ENCODE peak calls at places on chromosomes 2 and 18, in eight cellular contexts. Z, A, O, U, G, V, H and N are unnamed samples.

GRCh38 chr2:74429487-74430451 is 8.2 kb downstream of the WDR54 start:
- DNase-seq in V (no peak), G (no peak), O (no peak), Z (no peak), H (no peak), U (no peak), A (no peak), N (no peak)

GRCh38 chr2:57181315-57182038 is 865.1 kb upstream of the VRK2 start:
- DNase-seq in A (peak; percentile 60), Z (no peak), U (no peak), G (no peak), O (no peak), H (no peak), V (no peak), N (no peak)

GRCh38 chr2:907706-908105 is 42.9 kb upstream of the SNTG2 start:
- DNase-seq in A (no peak), H (no peak), O (no peak), U (no peak), V (no peak), G (no peak), Z (no peak), N (no peak)

GRCh38 chr18:35122586-35123224 is 81.5 kb downstream of the MAPRE2 start:
- DNase-seq in H (no peak), V (no peak), A (no peak), Z (peak; percentile 49), U (no peak), G (no peak), O (no peak), N (no peak)

GRCh38 chr2:219207884-219208740 is 1.5 kb downstream of the ZFAND2B start:
- DNase-seq in A (peak; percentile 56), Z (no peak), G (no peak), O (peak; percentile 58), H (no peak), V (no peak), U (no peak), N (no peak)

GRCh38 chr2:46460241-46460921 is 19.0 kb upstream of the TMEM247 start:
- DNase-seq in Z (no peak), H (no peak), A (no peak), G (peak; percentile 79), V (no peak), O (peak; percentile 20), U (no peak), N (no peak)

GRCh38 chr18:59730896-59731295 is 33.7 kb upstream of the CCBE1 start:
- DNase-seq in G (no peak), H (no peak), Z (no peak), U (no peak), O (no peak), V (no peak), A (no peak), N (no peak)

GRCh38 chr2:143261986-143262784 is 133.0 kb downstream of the ARHGAP15 start:
- DNase-seq in O (no peak), G (no peak), U (no peak), Z (no peak), A (no peak), V (no peak), H (no peak), N (no peak)

GRCh38 chr2:152499411-152499810 is 164.4 kb downstream of the FMNL2 start:
- DNase-seq in H (no peak), A (no peak), U (no peak), G (no peak), Z (no peak), V (no peak), O (no peak), N (peak; percentile 49)